ENCODE peak calls at places on chromosomes 2 and 18, in six cellular contexts. T is stimulated activated CD4-positive, alpha-beta T cell treated with anti-CD3 and anti-CD28 coated beads, Interleukin-2, amount 100 ng/mL, for 24 hours; P is DMS53; D is natural killer cell; S is T-helper 9 cell; B is psoas muscle. R is an unnamed sample.
A peak's percentile ranks its signal among the peaks of the same experiment; 100 is the strongest.

GRCh38 chr2:41903746-41904145 is 144.1 kb upstream of the PKDCC start:
- DNase-seq in D (no peak), S (no peak), P (no peak), T (no peak), B (no peak), R (no peak)

GRCh38 chr18:65983750-65984149 is 232.9 kb downstream of the CDH7 start:
- DNase-seq in P (peak; percentile 47), B (no peak), D (no peak), S (no peak), T (no peak), R (no peak)

GRCh38 chr2:47225061-47225783 is 70.1 kb upstream of the STPG4 start:
- DNase-seq in S (no peak), D (no peak), P (peak; percentile 98), T (no peak), B (peak; percentile 83), R (no peak)

GRCh38 chr2:84946204-84947009 is 24.6 kb upstream of the KCMF1 start:
- DNase-seq in D (peak; percentile 21), T (peak; percentile 76), P (peak; percentile 50), B (no peak), S (peak; percentile 20), R (no peak)

GRCh38 chr18:42459873-42460272 is 504.8 kb downstream of the PIK3C3 start:
- DNase-seq in D (no peak), S (no peak), T (no peak), B (no peak), P (no peak), R (no peak)

GRCh38 chr2:19868705-19869550 is 32.9 kb downstream of the TTC32 start:
- DNase-seq in P (peak; percentile 91), D (peak; percentile 40), T (peak; percentile 71), B (peak; percentile 45), S (peak; percentile 43), R (no peak)

GRCh38 chr2:211835695-211836094 is 702.9 kb downstream of the ERBB4 start:
- DNase-seq in P (peak; percentile 32), T (no peak), D (no peak), S (no peak), B (no peak), R (no peak)

GRCh38 chr2:109427661-109428091 is 186.1 kb downstream of the SEPTIN10 start:
- DNase-seq in T (no peak), B (no peak), P (no peak), S (no peak), D (no peak), R (no peak)

GRCh38 chr2:159375241-159375640 is 88.7 kb upstream of the WDSUB1 start:
- DNase-seq in P (no peak), S (no peak), B (no peak), D (no peak), T (no peak), R (no peak)

GRCh38 chr18:60905699-60906098 is 427.5 kb upstream of the CDH20 start:
- DNase-seq in S (no peak), P (no peak), D (no peak), B (no peak), T (no peak), R (no peak)

GRCh38 chr2:88753833-88754584 is 62.5 kb downstream of the RPIA start:
- DNase-seq in S (no peak), B (no peak), P (peak; percentile 27), T (no peak), D (no peak), R (no peak)

GRCh38 chr2:130720036-130720435 is 8.8 kb upstream of the GPR148 start:
- DNase-seq in T (no peak), P (no peak), B (no peak), D (no peak), S (no peak), R (no peak)

GRCh38 chr2:235765181-235765820 is 271.5 kb downstream of the AGAP1 start:
- DNase-seq in P (peak; percentile 51), D (no peak), B (peak; percentile 41), S (no peak), T (no peak), R (peak; percentile 95)

GRCh38 chr2:223549215-223549614 is 52.9 kb downstream of the SCG2 start:
- DNase-seq in B (no peak), T (no peak), S (no peak), D (no peak), P (no peak), R (peak; percentile 30)

GRCh38 chr2:170771049-170771937 is 1.1 kb downstream of the ERICH2 start:
- DNase-seq in B (no peak), D (peak; percentile 29), P (peak; percentile 88), T (peak; percentile 50), S (no peak), R (peak; percentile 56)

GRCh38 chr2:158931577-158931976 is 36.9 kb upstream of the TANC1 start:
- DNase-seq in P (no peak), D (no peak), T (no peak), B (no peak), S (no peak), R (no peak)